ENCODE peak calls at places on chromosomes 1 and 21, in four cellular contexts. M is right lobe of liver, R is ovary, H is spleen. A is an unnamed sample.

GRCh38 chr21:17671733-17672132 is 59.0 kb upstream of the BTG3 start:
- DNase-seq in M (no peak), R (no peak), H (no peak), A (no peak)

GRCh38 chr21:33908760-33909159 is 6.8 kb downstream of the ATP5PO start:
- DNase-seq in M (peak), R (no peak), H (no peak), A (no peak)

GRCh38 chr1:84298336-84298687 is 3.2 kb upstream of the SAMD13 start:
- DNase-seq in M (peak), R (peak), H (peak), A (peak)

GRCh38 chr1:18200136-18200717 is 92.6 kb downstream of the IGSF21 start:
- DNase-seq in M (no peak), R (no peak), H (no peak), A (no peak)

GRCh38 chr1:20366766-20367602 is 76.3 kb downstream of the VWA5B1 start:
- DNase-seq in M (no peak), R (no peak), H (peak), A (no peak)

GRCh38 chr1:222126052-222126451 is 384.2 kb upstream of the DUSP10 start:
- DNase-seq in M (no peak), R (no peak), H (no peak), A (no peak)

GRCh38 chr1:40301541-40302299 is 15.4 kb downstream of the COL9A2 start:
- DNase-seq in M (no peak), R (no peak), H (no peak), A (no peak)

GRCh38 chr21:35658242-35658641 is 402.1 kb downstream of the SETD4 start:
- DNase-seq in M (no peak), R (no peak), H (no peak), A (peak)

GRCh38 chr1:200684015-200684414 is 14.3 kb upstream of the DDX59 start:
- DNase-seq in M (no peak), R (no peak), H (no peak), A (no peak)

GRCh38 chr1:157110003-157110402 is 10.4 kb upstream of the ETV3L start:
- DNase-seq in M (no peak), R (no peak), H (peak), A (no peak)

GRCh38 chr1:159561513-159561912 is 25.7 kb upstream of the OR10J5 start:
- DNase-seq in M (no peak), R (no peak), H (no peak), A (no peak)

GRCh38 chr1:100456880-100457279 is 81.1 kb upstream of the GPR88 start:
- DNase-seq in M (no peak), R (no peak), H (no peak), A (no peak)

GRCh38 chr1:39928809-39929587 is 25.9 kb upstream of the MFSD2A start:
- DNase-seq in M (peak), R (no peak), H (no peak), A (no peak)

GRCh38 chr1:212651521-212651920 is 43.0 kb downstream of the ATF3 start:
- DNase-seq in M (no peak), R (no peak), H (no peak), A (no peak)

GRCh38 chr21:42208801-42209490 is 10.0 kb upstream of the ABCG1 start:
- DNase-seq in M (no peak), R (no peak), H (no peak), A (no peak)

GRCh38 chr1:32874860-32875793 is 4.4 kb upstream of the FNDC5 start:
- DNase-seq in M (no peak), R (peak), H (peak), A (no peak)

GRCh38 chr21:42570841-42571387 is 57.3 kb downstream of the SLC37A1 start:
- DNase-seq in M (peak), R (peak), H (peak), A (no peak)

GRCh38 chr21:46324390-46325072 is 575 bp downstream of the PCNT start:
- DNase-seq in M (peak), R (peak), H (peak), A (peak)
- TF ChIP-seq POLR2A in M (peak), R (peak), H (no peak), A (peak)

DNA sequence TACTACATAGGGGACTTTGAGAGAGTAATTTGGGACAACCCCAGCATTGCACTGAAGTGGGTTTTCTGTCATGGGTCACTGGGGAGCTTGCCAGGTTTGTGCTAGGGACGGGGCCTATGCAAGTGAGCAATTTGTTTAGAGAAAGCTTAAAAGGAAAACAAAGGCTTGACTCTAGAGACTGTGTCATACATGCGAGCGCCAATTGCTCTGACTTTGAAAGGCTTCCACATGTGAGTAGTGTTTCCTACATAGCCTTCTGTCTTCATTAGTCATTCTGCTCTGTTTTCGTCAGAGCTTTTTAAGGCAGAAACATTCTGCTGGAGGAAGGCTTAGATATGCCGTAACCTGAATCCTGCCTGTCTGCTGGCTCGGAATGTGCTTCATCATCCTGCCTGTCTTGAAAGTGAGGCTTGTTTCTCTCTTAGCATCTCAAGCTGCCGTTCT is 28.4 kb downstream of the TRIM45 start:
- DNase-seq in M (no peak), R (peak), H (no peak), A (peak)
- TF ChIP-seq POLR2A in M (no peak), R (no peak), H (no peak), A (no peak)

GRCh38 chr1:12433323-12434053 is 184.5 kb downstream of the DHRS3 start:
- DNase-seq in M (peak), R (peak), H (no peak), A (no peak)
- TF ChIP-seq POLR2A in M (no peak), R (no peak), H (no peak), A (no peak)

DNA sequence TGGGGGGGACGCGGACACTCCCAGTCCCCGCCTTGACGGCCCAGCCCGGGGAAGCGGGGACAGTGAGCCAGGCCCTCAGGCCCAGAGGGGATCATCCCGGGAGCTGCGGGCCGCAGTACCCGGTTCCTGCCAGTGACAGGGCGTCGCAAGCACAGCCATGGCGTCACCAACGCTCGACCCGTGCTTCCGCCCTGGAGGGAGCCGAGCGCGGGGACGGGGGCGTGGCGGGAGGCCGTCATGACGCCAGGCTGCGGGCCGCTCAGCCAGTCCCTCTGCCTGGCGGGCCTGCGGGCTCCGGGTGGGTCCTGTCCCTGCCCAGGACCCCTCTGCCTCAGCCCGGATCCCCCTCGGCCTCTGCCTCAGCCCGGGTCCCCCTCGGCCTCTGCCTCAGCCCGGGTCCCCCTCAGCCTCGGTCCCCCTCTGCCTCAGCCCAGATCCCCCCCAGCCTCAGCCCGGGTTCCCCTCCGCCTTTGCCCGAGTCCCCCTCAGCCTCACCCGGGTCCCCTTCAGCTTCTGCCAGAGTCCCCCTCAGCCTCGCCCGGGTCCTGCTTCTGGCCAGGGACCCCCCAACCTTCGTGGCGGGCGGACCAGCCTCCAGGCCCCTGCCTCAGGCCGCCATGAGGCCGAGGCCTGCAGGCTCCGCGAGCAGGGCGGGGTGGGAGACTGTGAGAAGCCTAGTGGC is 2.3 kb upstream of the SLC2A5 start:
- DNase-seq in M (no peak), R (no peak), H (peak), A (no peak)
- TF ChIP-seq POLR2A in M (no peak), R (no peak), H (no peak), A (no peak)

GRCh38 chr1:27109103-27109822 is 45.7 kb downstream of the SLC9A1 start:
- DNase-seq in M (no peak), R (no peak), H (peak), A (no peak)

GRCh38 chr1:27105018-27105417 is 49.9 kb downstream of the SLC9A1 start:
- DNase-seq in M (no peak), R (no peak), H (no peak), A (no peak)

GRCh38 chr1:27108588-27108987 is 46.3 kb downstream of the SLC9A1 start:
- DNase-seq in M (peak), R (no peak), H (no peak), A (no peak)

GRCh38 chr1:27103498-27103897 is 51.4 kb downstream of the SLC9A1 start:
- DNase-seq in M (no peak), R (no peak), H (no peak), A (no peak)

GRCh38 chr1:27106561-27107323 is 48.2 kb downstream of the SLC9A1 start:
- DNase-seq in M (no peak), R (no peak), H (peak), A (no peak)
- TF ChIP-seq POLR2A in M (no peak), R (no peak), H (no peak), A (no peak)

DNA sequence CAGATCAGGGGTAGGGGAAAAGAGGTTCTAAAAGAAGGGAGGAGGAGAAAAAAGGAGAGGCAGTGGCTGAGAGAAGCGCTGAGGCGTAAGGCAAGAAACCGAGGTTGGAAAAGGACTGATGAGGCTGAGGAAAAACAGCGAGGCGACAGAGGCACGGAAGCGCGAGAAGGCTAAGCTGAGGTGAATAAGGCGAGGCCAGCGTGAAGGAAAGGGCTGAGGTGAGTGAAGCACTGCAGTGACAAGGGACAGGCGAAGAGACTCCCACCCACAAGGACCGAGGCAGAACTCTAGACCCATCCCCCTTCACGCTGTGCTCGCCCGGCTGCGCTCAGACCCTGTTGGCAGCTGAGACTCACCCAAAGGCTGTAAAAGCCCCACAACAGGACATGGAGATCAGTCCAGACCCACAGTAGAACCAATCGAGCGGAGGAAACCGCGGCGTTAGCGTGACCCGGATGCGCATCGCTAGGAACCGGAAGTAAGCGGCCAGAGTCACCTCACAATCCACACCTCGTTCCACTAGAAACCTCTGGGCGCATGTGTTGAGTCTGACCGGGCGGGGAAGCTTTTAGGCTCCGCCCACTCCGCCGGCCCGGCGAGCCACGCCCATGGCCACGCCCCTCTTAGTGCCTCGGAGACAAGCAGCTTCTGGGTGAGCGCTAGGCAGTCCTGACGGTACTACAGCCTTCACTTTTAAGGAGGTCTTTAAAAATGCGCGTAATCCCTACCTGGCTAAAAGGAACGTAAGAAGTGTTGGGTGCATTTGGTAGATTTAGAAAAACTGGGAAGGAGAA is at the start of gene EYA3:
- DNase-seq in M (peak), R (peak), H (peak), A (peak)
- TF ChIP-seq POLR2A in M (peak), R (peak), H (no peak), A (peak)

GRCh38 chr1:112674440-112674985 is at the start of gene MOV10:
- DNase-seq in M (peak), R (peak), H (peak), A (peak)

GRCh38 chr1:112675728-112676381 is 1.4 kb downstream of the MOV10 start:
- DNase-seq in M (no peak), R (no peak), H (no peak), A (no peak)

GRCh38 chr1:112673589-112674439 is 645 bp upstream of the MOV10 start:
- DNase-seq in M (peak), R (peak), H (no peak), A (no peak)

GRCh38 chr1:112676543-112676942 is 2.1 kb downstream of the MOV10 start:
- DNase-seq in M (no peak), R (no peak), H (no peak), A (no peak)

GRCh38 chr1:112674986-112675727 is 698 bp downstream of the MOV10 start:
- DNase-seq in M (no peak), R (peak), H (peak), A (no peak)
- TF ChIP-seq POLR2A in M (peak), R (no peak), H (no peak), A (no peak)

A was measured in H54.